ENCODE peak calls at places on chromosome 11, in seven cellular contexts. G is amygdala; L is epithelial cell of proximal tubule; Q is dermis blood vessel endothelial cell; W is NCI-H774; S is stimulated activated CD8-positive, alpha-beta memory T cell treated with anti-CD3 and anti-CD28 coated beads, Interleukin-15, amount 100 ng/mL, for 4 hours; A is H4. Y is an unnamed sample.

GRCh38 chr11:70027451-70027850 is 50.7 kb upstream of the ANO1 start:
- DNase-seq in G (no peak), L (no peak), Q (no peak), W (no peak), S (no peak), A (no peak), Y (no peak)

GRCh38 chr11:252666-253065 is 15.9 kb downstream of the PSMD13 start:
- DNase-seq in G (no peak), L (no peak), Q (no peak), W (no peak), S (no peak), A (no peak), Y (no peak)

GRCh38 chr11:118437736-118438125 is 1.4 kb downstream of the KMT2A start:
- DNase-seq in G (no peak), L (no peak), Q (peak), W (peak), S (no peak), A (no peak), Y (no peak)

GRCh38 chr11:60343094-60343704 is 16.1 kb downstream of the MS4A6E start:
- DNase-seq in G (no peak), L (no peak), Q (peak), W (no peak), S (no peak), A (no peak), Y (no peak)

GRCh38 chr11:128892866-128893565 is 1.9 kb downstream of the KCNJ5 start:
- DNase-seq in G (no peak), L (no peak), Q (no peak), W (no peak), S (no peak), A (no peak), Y (no peak)

GRCh38 chr11:59802639-59803176 is 7.9 kb downstream of the MRPL16 start:
- DNase-seq in G (peak), L (no peak), Q (peak), W (no peak), S (peak), A (no peak), Y (no peak)

GRCh38 chr11:77819921-77820564 is 479 bp downstream of the RSF1 start:
- DNase-seq in G (peak), L (no peak), Q (peak), W (peak), S (no peak), A (peak), Y (no peak)

GRCh38 chr11:71322861-71323582 is 70.6 kb upstream of the SHANK2 start:
- DNase-seq in G (no peak), L (no peak), Q (no peak), W (no peak), S (no peak), A (no peak), Y (no peak)

GRCh38 chr11:18312663-18313420 is 9.1 kb downstream of the HPS5 start:
- DNase-seq in G (no peak), L (no peak), Q (no peak), W (no peak), S (no peak), A (no peak), Y (no peak)

GRCh38 chr11:1038921-1039320 is 2.4 kb upstream of the MUC6 start:
- DNase-seq in G (no peak), L (no peak), Q (no peak), W (no peak), S (no peak), A (no peak), Y (no peak)

GRCh38 chr11:45803981-45804805 is 756 bp upstream of the SLC35C1 start:
- DNase-seq in G (no peak), L (no peak), Q (peak), W (peak), S (peak), A (peak), Y (no peak)

GRCh38 chr11:57213282-57214086 is 23.6 kb downstream of the APLNR start:
- DNase-seq in G (no peak), L (no peak), Q (peak), W (no peak), S (no peak), A (no peak), Y (no peak)

GRCh38 chr11:126592496-126593410 is 237.3 kb downstream of the ST3GAL4 start:
- DNase-seq in G (no peak), L (no peak), Q (no peak), W (no peak), S (no peak), A (no peak), Y (no peak)

GRCh38 chr11:94151903-94152677 is 23.4 kb downstream of the PANX1 start:
- DNase-seq in G (no peak), L (no peak), Q (peak), W (no peak), S (no peak), A (peak), Y (no peak)

GRCh38 chr11:111718436-111719325 is 47.5 kb downstream of the PPP2R1B start:
- DNase-seq in G (no peak), L (peak), Q (peak), W (no peak), S (no peak), A (peak), Y (no peak)

GRCh38 chr11:79333381-79333780 is 107.4 kb downstream of the TENM4 start:
- DNase-seq in G (no peak), L (no peak), Q (no peak), W (no peak), S (no peak), A (no peak), Y (no peak)

GRCh38 chr11:85643255-85643654 is 4.5 kb upstream of the TMEM126A start:
- DNase-seq in G (no peak), L (no peak), Q (no peak), W (no peak), S (no peak), A (peak), Y (no peak)

GRCh38 chr11:36249271-36249670 is 40.0 kb downstream of the COMMD9 start:
- DNase-seq in G (no peak), L (peak), Q (no peak), W (no peak), S (no peak), A (peak), Y (no peak)

GRCh38 chr11:6813651-6814050 is 14.2 kb upstream of the OR6A2 start:
- DNase-seq in G (no peak), L (peak), Q (no peak), W (no peak), S (no peak), A (no peak), Y (no peak)

GRCh38 chr11:121459413-121460041 is 6.8 kb upstream of the SORL1-AS1 start:
- DNase-seq in G (no peak), L (no peak), Q (no peak), W (no peak), S (no peak), A (no peak), Y (no peak)

GRCh38 chr11:134412508-134413333 is 679 bp upstream of the B3GAT1 start:
- DNase-seq in G (peak), L (no peak), Q (no peak), W (no peak), S (no peak), A (peak), Y (no peak)

GRCh38 chr11:134013518-134013917 is 55.4 kb upstream of the JAM3 start:
- DNase-seq in G (no peak), L (no peak), Q (no peak), W (no peak), S (no peak), A (no peak), Y (no peak)

GRCh38 chr11:117874253-117874909 is 2.1 kb downstream of the FXYD6 start:
- DNase-seq in G (no peak), L (no peak), Q (no peak), W (no peak), S (no peak), A (no peak), Y (no peak)

GRCh38 chr11:113147249-113147648 is 167.1 kb upstream of the TTC12 start:
- DNase-seq in G (peak), L (no peak), Q (no peak), W (no peak), S (no peak), A (no peak), Y (no peak)

GRCh38 chr11:123608945-123609344 is 45.5 kb downstream of the SCN3B start:
- DNase-seq in G (no peak), L (no peak), Q (no peak), W (no peak), S (no peak), A (no peak), Y (no peak)

GRCh38 chr11:95330332-95330731 is 99.3 kb upstream of the SESN3 start:
- DNase-seq in G (no peak), L (no peak), Q (no peak), W (no peak), S (no peak), A (no peak), Y (no peak)

GRCh38 chr11:129075757-129076156 is 116.4 kb downstream of the ARHGAP32 start:
- DNase-seq in G (no peak), L (no peak), Q (no peak), W (no peak), S (no peak), A (no peak), Y (no peak)

GRCh38 chr11:69915501-69916250 is 96.5 kb upstream of the FGF3 start:
- DNase-seq in G (no peak), L (no peak), Q (peak), W (peak), S (no peak), A (peak), Y (peak)

GRCh38 chr11:59708537-59708936 is 5.1 kb downstream of the OR10V1 start:
- DNase-seq in G (no peak), L (no peak), Q (no peak), W (no peak), S (no peak), A (no peak), Y (no peak)

GRCh38 chr11:118911880-118912741 is 13.6 kb downstream of the BCL9L start:
- DNase-seq in G (peak), L (no peak), Q (peak), W (no peak), S (peak), A (peak), Y (no peak)

GRCh38 chr11:94876645-94877445 is 96.5 kb downstream of the CWC15 start:
- DNase-seq in G (peak), L (peak), Q (peak), W (no peak), S (peak), A (peak), Y (no peak)

GRCh38 chr11:118214210-118214914 is 10.4 kb downstream of the JAML start:
- DNase-seq in G (no peak), L (no peak), Q (no peak), W (no peak), S (no peak), A (no peak), Y (no peak)

GRCh38 chr11:65419460-65419772 is 3.2 kb upstream of the NEAT1 start:
- DNase-seq in G (no peak), L (no peak), Q (no peak), W (no peak), S (no peak), A (no peak), Y (no peak)

GRCh38 chr11:134288486-134288885 is 12.3 kb downstream of the GLB1L3 start:
- DNase-seq in G (no peak), L (no peak), Q (no peak), W (no peak), S (no peak), A (no peak), Y (no peak)

Y was measured in NCI-H1048.